ENCODE peak calls at places on chromosomes 5 and 9, in eight cellular contexts. L is ovary, T is Peyer's patch, K is HepG2, S is tibial nerve, E is K562, U is H54, F is lower leg skin. Z is an unnamed sample.

GRCh38 chr9:33623658-33624586 is 99.9 kb downstream of the ANKRD18B start:
- DNase-seq in S (no peak), T (peak), F (peak), L (peak), K (peak), E (peak), U (peak), Z (peak)

GRCh38 chr9:132288371-132288770 is 66.4 kb downstream of the SETX start:
- DNase-seq in F (no peak), K (no peak), U (no peak), T (no peak), L (no peak), S (no peak), E (no peak), Z (no peak)

GRCh38 chr9:90914868-90915483 is 113.4 kb downstream of the SYK start:
- DNase-seq in S (peak), E (peak), T (peak), U (peak), L (peak), K (peak), F (no peak), Z (peak)

GRCh38 chr5:96664669-96665068 is 2.5 kb downstream of the CAST start:
- DNase-seq in U (no peak), T (no peak), S (no peak), K (peak), L (no peak), E (no peak), F (no peak), Z (no peak)

GRCh38 chr5:66903709-66904108 is 292.9 kb downstream of the CD180 start:
- DNase-seq in S (no peak), E (no peak), U (no peak), F (no peak), T (no peak), L (no peak), K (no peak), Z (no peak)

GRCh38 chr9:133621868-133622267 is 12.7 kb upstream of the FAM163B start:
- DNase-seq in K (no peak), L (no peak), U (no peak), E (no peak), F (no peak), S (no peak), T (no peak), Z (no peak)

GRCh38 chr9:114779352-114779845 is 26.4 kb downstream of the TNFSF15 start:
- DNase-seq in T (peak), F (no peak), L (peak), K (no peak), U (no peak), S (peak), E (no peak), Z (peak)

GRCh38 chr5:23316060-23316591 is 191.3 kb upstream of the PRDM9 start:
- DNase-seq in F (no peak), E (no peak), L (no peak), S (no peak), K (no peak), U (no peak), T (no peak), Z (no peak)

GRCh38 chr9:132552041-132552440 is 30.4 kb upstream of the BARHL1 start:
- DNase-seq in E (no peak), L (no peak), F (no peak), T (no peak), K (no peak), U (no peak), S (no peak), Z (no peak)

GRCh38 chr5:133287500-133287899 is 235.7 kb downstream of the HSPA4 start:
- DNase-seq in T (peak), E (peak), K (peak), F (no peak), U (no peak), L (no peak), S (no peak), Z (peak)

GRCh38 chr9:71552480-71552879 is 215.8 kb downstream of the CEMIP2 start:
- DNase-seq in E (no peak), U (no peak), S (no peak), L (no peak), F (no peak), K (no peak), T (no peak), Z (no peak)

GRCh38 chr9:34526026-34526425 is 3.2 kb upstream of the ENHO start:
- DNase-seq in E (no peak), U (no peak), K (no peak), L (no peak), S (no peak), T (no peak), F (no peak), Z (no peak)

GRCh38 chr9:129451089-129451656 is 169.7 kb downstream of the C9orf50 start:
- DNase-seq in T (no peak), K (no peak), F (no peak), S (no peak), U (no peak), L (peak), E (no peak), Z (no peak)

GRCh38 chr5:9545301-9545958 is 445 bp downstream of the SEMA5A start:
- DNase-seq in S (peak), U (no peak), E (no peak), T (peak), F (peak), L (peak), K (no peak), Z (no peak)

GRCh38 chr5:14445581-14446290 is 135.9 kb upstream of the OTULINL start:
- DNase-seq in U (no peak), S (no peak), E (no peak), K (no peak), F (peak), L (peak), T (no peak), Z (no peak)

GRCh38 chr9:85162822-85163221 is 493.3 kb downstream of the NTRK2 start:
- DNase-seq in L (no peak), K (no peak), S (no peak), U (no peak), T (no peak), E (no peak), F (no peak), Z (no peak)

GRCh38 chr5:113682497-113683136 is 169.1 kb downstream of the YTHDC2 start:
- DNase-seq in E (no peak), K (no peak), T (no peak), L (no peak), U (no peak), S (no peak), F (no peak), Z (peak)

GRCh38 chr9:90921104-90921503 is 119.5 kb downstream of the SYK start:
- DNase-seq in S (no peak), K (no peak), T (no peak), E (no peak), U (no peak), F (peak), L (no peak), Z (no peak)

GRCh38 chr5:94976863-94977262 is 308.0 kb downstream of the MCTP1 start:
- DNase-seq in T (no peak), E (no peak), F (no peak), L (no peak), K (no peak), U (no peak), S (no peak), Z (no peak)

DNA sequence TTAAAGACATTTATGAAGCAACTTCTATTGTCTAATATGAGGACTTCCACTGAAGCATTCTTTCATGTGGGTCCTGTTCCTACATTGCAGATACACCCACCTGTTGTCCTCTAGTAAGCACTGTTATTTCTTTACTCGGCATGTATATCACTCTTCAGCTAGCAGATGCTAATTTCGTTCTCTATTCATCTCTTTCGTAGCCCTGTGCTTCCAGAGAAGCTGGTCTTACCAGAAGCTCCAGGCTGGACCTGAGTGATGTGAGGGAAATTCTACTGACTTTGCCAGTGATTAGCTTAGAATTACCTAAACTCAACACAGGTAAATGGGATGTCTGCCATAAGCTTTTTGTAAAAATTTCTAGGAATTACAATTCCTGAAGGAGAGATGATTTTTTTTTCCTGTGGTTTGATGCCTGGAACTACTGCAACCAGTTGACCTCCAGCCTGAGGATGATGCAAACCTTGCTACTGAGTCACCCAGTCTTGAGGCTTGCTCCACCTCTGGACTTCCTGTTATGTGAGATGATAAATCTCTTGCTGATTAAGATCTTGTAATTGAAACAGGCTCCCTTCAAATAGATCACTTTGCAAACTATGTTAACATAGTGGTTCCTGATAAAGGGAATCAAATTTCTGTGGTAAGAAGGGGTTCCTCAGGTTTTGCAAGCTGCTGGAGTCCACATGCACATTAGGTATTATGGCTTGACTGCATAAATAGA is 52.2 kb upstream of the SPINK5 start:
- DNase-seq in L (no peak), K (no peak), S (no peak), F (no peak), T (no peak), U (peak), E (no peak), Z (no peak)
- TF ChIP-seq POLR2A in L (no peak), K (no peak), S (no peak), F (no peak), T (no peak), U (no peak), E (no peak), Z (no peak)

GRCh38 chr5:1699394-1699793 is 100.2 kb downstream of the MRPL36 start:
- DNase-seq in U (no peak), F (peak), E (no peak), K (no peak), L (no peak), S (no peak), T (no peak), Z (no peak)
- TF ChIP-seq POLR2A in U (no peak), F (no peak), E (no peak), K (no peak), L (no peak), S (no peak), T (no peak), Z (no peak)

DNA sequence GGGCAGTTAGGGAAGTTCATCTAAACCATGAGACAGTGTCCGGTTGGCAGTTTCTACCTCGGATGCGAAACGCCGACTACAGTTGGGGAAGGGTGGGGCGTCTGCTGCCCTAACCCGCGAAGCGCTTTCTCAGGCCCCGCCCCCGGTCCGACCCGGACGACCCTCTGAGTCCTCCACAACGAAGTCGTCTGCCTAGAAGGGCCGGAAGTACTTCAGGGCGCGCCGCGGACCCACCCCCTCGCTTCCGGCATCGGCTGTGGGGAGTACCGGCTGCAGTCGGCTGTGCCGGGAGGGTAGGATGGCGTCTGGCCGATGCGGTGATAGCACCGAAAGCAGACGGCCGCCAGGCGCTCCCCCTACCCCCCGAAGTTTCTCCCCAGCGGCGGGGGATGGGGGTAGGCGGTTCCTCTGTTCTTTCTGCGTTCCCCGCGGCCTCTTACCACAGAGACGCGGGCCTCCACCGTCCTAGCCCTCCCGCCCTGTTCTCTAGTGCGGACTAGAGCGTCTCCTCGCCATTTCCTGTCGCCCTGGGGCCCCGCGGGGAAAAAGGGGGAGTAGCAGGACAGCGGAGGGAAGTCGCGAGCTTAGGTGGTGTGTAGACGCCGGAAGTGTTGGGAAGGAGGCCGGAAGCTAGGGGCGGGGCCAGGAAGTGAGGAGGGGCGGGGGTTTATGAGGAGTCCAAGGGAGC is at the start of gene TRIM41:
- DNase-seq in U (peak), F (peak), T (peak), K (peak), L (peak), S (peak), E (peak), Z (peak)
- TF ChIP-seq POLR2A in U (peak), F (peak), T (peak), K (no peak), L (peak), S (peak), E (peak), Z (peak)

GRCh38 chr5:178859625-178860521 is at the start of gene ZNF354B:
- DNase-seq in S (peak), U (peak), T (peak), K (peak), F (peak), L (peak), E (peak), Z (peak)
- TF ChIP-seq POLR2A in S (no peak), U (peak), T (peak), K (peak), F (no peak), L (peak), E (peak), Z (peak)